ENCODE peak calls at places on chromosomes 11 and 22, in ten cellular contexts. One of them, this sample, is unnamed. For H3K4me1, the result is how much of the 10 kb centered on the place peaks cover.

GRCh38 chr11:17014774-17015638 is 792 bp upstream of the PLEKHA7 start:
- DNase-seq in GM23338: peak
- DNase-seq in H1: peak
- DNase-seq in HCT116: peak
- DNase-seq in prostate gland: no peak
- DNase-seq in spleen: no peak
- DNase-seq in stomach: peak
- DNase-seq in Panc1: no peak
- DNase-seq in esophagus muscularis mucosa: no peak
- DNase-seq in transverse colon: peak
- DNase-seq in this sample: no peak

GRCh38 chr11:67983916-67984315 is 20.0 kb downstream of the UNC93B1 start:
- DNase-seq in HCT116: no peak
- DNase-seq in Panc1: no peak
- DNase-seq in prostate gland: no peak
- DNase-seq in transverse colon: no peak
- DNase-seq in spleen: no peak
- DNase-seq in stomach: no peak
- DNase-seq in GM23338: no peak
- DNase-seq in H1: no peak
- DNase-seq in esophagus muscularis mucosa: no peak
- DNase-seq in this sample: no peak

GRCh38 chr22:31637938-31638618 is 23.9 kb downstream of the PISD start:
- DNase-seq in prostate gland: no peak
- DNase-seq in spleen: peak
- DNase-seq in HCT116: no peak
- DNase-seq in H1: no peak
- DNase-seq in GM23338: no peak
- DNase-seq in transverse colon: peak
- DNase-seq in stomach: no peak
- DNase-seq in esophagus muscularis mucosa: no peak
- DNase-seq in Panc1: no peak
- DNase-seq in this sample: no peak

GRCh38 chr22:42577623-42578240 is 24.0 kb downstream of the SERHL2 start:
- DNase-seq in prostate gland: no peak
- DNase-seq in H1: no peak
- DNase-seq in spleen: no peak
- DNase-seq in stomach: no peak
- DNase-seq in GM23338: no peak
- DNase-seq in transverse colon: no peak
- DNase-seq in HCT116: no peak
- DNase-seq in esophagus muscularis mucosa: no peak
- DNase-seq in Panc1: no peak
- DNase-seq in this sample: no peak

GRCh38 chr11:13008625-13009475 is at the start of gene RASSF10:
- DNase-seq in stomach: peak
- DNase-seq in H1: peak
- DNase-seq in transverse colon: peak
- DNase-seq in HCT116: no peak
- DNase-seq in GM23338: peak
- DNase-seq in spleen: no peak
- DNase-seq in esophagus muscularis mucosa: no peak
- DNase-seq in prostate gland: peak
- DNase-seq in Panc1: no peak
- DNase-seq in this sample: peak

GRCh38 chr11:85946221-85946620 is 91.0 kb downstream of the CCDC83 start:
- DNase-seq in transverse colon: no peak
- DNase-seq in prostate gland: no peak
- DNase-seq in esophagus muscularis mucosa: no peak
- DNase-seq in Panc1: no peak
- DNase-seq in stomach: no peak
- DNase-seq in H1: no peak
- DNase-seq in GM23338: no peak
- DNase-seq in spleen: no peak
- DNase-seq in HCT116: no peak
- DNase-seq in this sample: no peak

GRCh38 chr11:111097191-111097590 is 148.3 kb upstream of the POU2AF2 start:
- DNase-seq in spleen: no peak
- DNase-seq in stomach: peak
- DNase-seq in Panc1: no peak
- DNase-seq in transverse colon: peak
- DNase-seq in esophagus muscularis mucosa: no peak
- DNase-seq in H1: no peak
- DNase-seq in prostate gland: no peak
- DNase-seq in GM23338: peak
- DNase-seq in HCT116: peak
- DNase-seq in this sample: no peak

GRCh38 chr11:27330633-27331270 is 32.3 kb downstream of the CCDC34 start:
- DNase-seq in H1: no peak
- DNase-seq in esophagus muscularis mucosa: no peak
- DNase-seq in HCT116: no peak
- DNase-seq in spleen: no peak
- DNase-seq in GM23338: no peak
- DNase-seq in prostate gland: no peak
- DNase-seq in Panc1: no peak
- DNase-seq in transverse colon: no peak
- DNase-seq in stomach: no peak
- DNase-seq in this sample: no peak

GRCh38 chr11:123546515-123546914 is 107.9 kb downstream of the SCN3B start:
- DNase-seq in spleen: no peak
- DNase-seq in Panc1: no peak
- DNase-seq in prostate gland: no peak
- DNase-seq in HCT116: no peak
- DNase-seq in stomach: no peak
- DNase-seq in GM23338: no peak
- DNase-seq in H1: no peak
- DNase-seq in esophagus muscularis mucosa: no peak
- DNase-seq in transverse colon: no peak
- DNase-seq in this sample: peak

GRCh38 chr11:28627690-28628255 is 519.6 kb downstream of the METTL15 start:
- DNase-seq in spleen: no peak
- DNase-seq in esophagus muscularis mucosa: no peak
- DNase-seq in prostate gland: no peak
- DNase-seq in GM23338: no peak
- DNase-seq in stomach: no peak
- DNase-seq in transverse colon: no peak
- DNase-seq in HCT116: no peak
- DNase-seq in Panc1: no peak
- DNase-seq in H1: no peak
- DNase-seq in this sample: no peak

GRCh38 chr22:20758688-20759087 is 15.2 kb upstream of the SERPIND1 start:
- DNase-seq in transverse colon: no peak
- DNase-seq in HCT116: no peak
- DNase-seq in GM23338: peak
- DNase-seq in prostate gland: no peak
- DNase-seq in H1: no peak
- DNase-seq in Panc1: no peak
- DNase-seq in spleen: no peak
- DNase-seq in esophagus muscularis mucosa: no peak
- DNase-seq in stomach: no peak
- DNase-seq in this sample: no peak

GRCh38 chr11:92596596-92597317 is 372.1 kb downstream of the FAT3 start:
- DNase-seq in Panc1: no peak
- DNase-seq in HCT116: no peak
- DNase-seq in H1: no peak
- DNase-seq in prostate gland: no peak
- DNase-seq in esophagus muscularis mucosa: no peak
- DNase-seq in spleen: no peak
- DNase-seq in GM23338: no peak
- DNase-seq in stomach: no peak
- DNase-seq in transverse colon: no peak
- DNase-seq in this sample: no peak

GRCh38 chr22:30206964-30207363 is 39.6 kb downstream of the LIF start:
- DNase-seq in HCT116: peak
- DNase-seq in stomach: peak
- DNase-seq in H1: no peak
- DNase-seq in GM23338: peak
- DNase-seq in prostate gland: no peak
- DNase-seq in spleen: no peak
- DNase-seq in esophagus muscularis mucosa: no peak
- DNase-seq in Panc1: peak
- DNase-seq in transverse colon: no peak
- DNase-seq in this sample: peak
- H3K4me1 ChIP-seq in HCT116: half or more
- H3K4me1 ChIP-seq in stomach: half or more
- H3K4me1 ChIP-seq in H1: under half
- H3K4me1 ChIP-seq in GM23338: under half
- H3K4me1 ChIP-seq in prostate gland: under half
- H3K4me1 ChIP-seq in spleen: under half
- H3K4me1 ChIP-seq in esophagus muscularis mucosa: under half
- H3K4me1 ChIP-seq in Panc1: half or more
- H3K4me1 ChIP-seq in transverse colon: under half
- H3K4me1 ChIP-seq in this sample: half or more

GRCh38 chr22:32841175-32841574 is 39.7 kb downstream of the TIMP3 start:
- DNase-seq in Panc1: no peak
- DNase-seq in stomach: no peak
- DNase-seq in HCT116: no peak
- DNase-seq in GM23338: no peak
- DNase-seq in transverse colon: no peak
- DNase-seq in spleen: no peak
- DNase-seq in esophagus muscularis mucosa: no peak
- DNase-seq in prostate gland: no peak
- DNase-seq in H1: no peak
- DNase-seq in this sample: no peak

GRCh38 chr22:32836286-32836859 is 34.9 kb downstream of the TIMP3 start:
- DNase-seq in stomach: no peak
- DNase-seq in GM23338: peak
- DNase-seq in prostate gland: no peak
- DNase-seq in transverse colon: no peak
- DNase-seq in Panc1: no peak
- DNase-seq in spleen: no peak
- DNase-seq in HCT116: no peak
- DNase-seq in esophagus muscularis mucosa: no peak
- DNase-seq in H1: no peak
- DNase-seq in this sample: no peak

GRCh38 chr22:32837142-32837541 is 35.6 kb downstream of the TIMP3 start:
- DNase-seq in transverse colon: no peak
- DNase-seq in HCT116: no peak
- DNase-seq in GM23338: no peak
- DNase-seq in H1: no peak
- DNase-seq in Panc1: no peak
- DNase-seq in esophagus muscularis mucosa: no peak
- DNase-seq in prostate gland: no peak
- DNase-seq in spleen: no peak
- DNase-seq in stomach: no peak
- DNase-seq in this sample: no peak

GRCh38 chr22:32839776-32840571 is 38.5 kb downstream of the TIMP3 start:
- DNase-seq in stomach: no peak
- DNase-seq in spleen: no peak
- DNase-seq in GM23338: no peak
- DNase-seq in transverse colon: no peak
- DNase-seq in HCT116: no peak
- DNase-seq in H1: no peak
- DNase-seq in Panc1: no peak
- DNase-seq in prostate gland: no peak
- DNase-seq in esophagus muscularis mucosa: no peak
- DNase-seq in this sample: no peak

GRCh38 chr22:32837803-32838202 is 36.3 kb downstream of the TIMP3 start:
- DNase-seq in stomach: no peak
- DNase-seq in H1: no peak
- DNase-seq in spleen: no peak
- DNase-seq in HCT116: no peak
- DNase-seq in transverse colon: no peak
- DNase-seq in esophagus muscularis mucosa: no peak
- DNase-seq in GM23338: no peak
- DNase-seq in Panc1: no peak
- DNase-seq in prostate gland: no peak
- DNase-seq in this sample: no peak
- TF ChIP-seq POLR2AphosphoS5 in stomach: no peak
- TF ChIP-seq POLR2AphosphoS5 in H1: no peak
- TF ChIP-seq POLR2AphosphoS5 in spleen: no peak
- TF ChIP-seq POLR2AphosphoS5 in HCT116: no peak
- TF ChIP-seq POLR2AphosphoS5 in transverse colon: no peak
- TF ChIP-seq POLR2AphosphoS5 in esophagus muscularis mucosa: no peak
- TF ChIP-seq POLR2AphosphoS5 in GM23338: no peak
- TF ChIP-seq POLR2AphosphoS5 in Panc1: no peak
- TF ChIP-seq POLR2AphosphoS5 in prostate gland: no peak
- TF ChIP-seq POLR2AphosphoS5 in this sample: no peak

DNA sequence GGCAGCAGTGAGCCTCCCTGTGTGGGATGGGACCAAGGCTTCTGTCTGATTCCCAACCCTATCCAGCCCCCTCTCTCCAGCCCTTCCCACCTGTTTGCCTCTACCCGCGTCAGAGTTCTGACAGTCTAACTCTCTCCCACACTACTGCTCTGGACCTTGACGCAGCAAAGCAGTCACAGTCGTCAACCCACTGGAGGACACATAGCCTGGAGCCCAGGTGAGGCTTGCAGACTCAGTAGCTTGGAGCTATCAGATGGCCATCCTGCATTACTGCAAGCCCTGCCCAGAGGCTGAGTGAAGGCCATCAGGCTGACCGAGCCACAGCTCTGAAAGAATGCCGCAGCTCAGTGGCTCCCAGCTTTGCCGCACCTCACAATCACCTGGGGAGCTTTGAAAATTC is 3.7 kb downstream of the OAF start:
- DNase-seq in Panc1: no peak
- DNase-seq in esophagus muscularis mucosa: no peak
- DNase-seq in GM23338: no peak
- DNase-seq in H1: no peak
- DNase-seq in transverse colon: no peak
- DNase-seq in HCT116: no peak
- DNase-seq in spleen: no peak
- DNase-seq in prostate gland: no peak
- DNase-seq in stomach: no peak
- DNase-seq in this sample: no peak
- H3K27ac ChIP-seq in Panc1: no peak
- H3K27ac ChIP-seq in esophagus muscularis mucosa: peak
- H3K27ac ChIP-seq in GM23338: no peak
- H3K27ac ChIP-seq in H1: no peak
- H3K27ac ChIP-seq in transverse colon: no peak
- H3K27ac ChIP-seq in HCT116: no peak
- H3K27ac ChIP-seq in spleen: peak
- H3K27ac ChIP-seq in prostate gland: no peak
- H3K27ac ChIP-seq in stomach: peak
- H3K27ac ChIP-seq in this sample: no peak

DNA sequence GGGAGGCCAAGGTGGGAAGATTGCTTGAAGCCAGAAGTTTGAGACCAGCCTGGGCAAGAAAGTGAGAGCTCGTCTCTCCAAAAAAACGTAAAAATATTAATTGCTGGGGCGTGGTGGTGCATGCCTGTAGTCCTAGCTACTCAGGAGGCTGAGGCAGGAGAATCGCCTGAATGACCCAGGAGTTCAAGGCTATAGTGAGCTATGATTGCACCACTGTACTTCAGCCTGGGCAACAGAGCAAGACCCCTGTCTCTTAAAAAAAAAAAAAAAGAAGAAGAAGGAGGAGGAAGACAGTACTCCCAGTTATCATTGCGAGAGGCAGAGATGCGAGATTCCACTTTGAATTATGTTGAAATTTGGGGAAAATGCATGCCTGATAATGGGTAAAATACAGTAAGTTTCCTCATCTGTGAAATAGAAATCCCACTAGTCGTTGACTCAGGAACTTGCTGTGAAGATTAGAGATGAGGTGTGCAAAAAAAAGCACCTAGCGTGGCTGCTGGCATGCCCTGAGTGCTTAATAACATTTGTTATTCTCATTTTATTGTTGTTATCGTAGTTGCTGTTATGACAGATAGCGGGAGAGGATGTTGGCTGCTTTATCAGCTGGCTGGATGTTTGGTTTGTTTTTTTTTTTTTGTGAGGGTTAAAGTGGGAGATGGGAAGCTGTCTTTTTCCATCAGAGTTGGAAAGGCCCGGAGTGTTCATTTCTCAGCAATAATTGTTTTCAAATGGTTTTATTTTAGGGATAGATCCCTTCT is 33.5 kb downstream of the BCR start:
- DNase-seq in Panc1: no peak
- DNase-seq in prostate gland: no peak
- DNase-seq in transverse colon: no peak
- DNase-seq in stomach: no peak
- DNase-seq in esophagus muscularis mucosa: no peak
- DNase-seq in GM23338: no peak
- DNase-seq in HCT116: no peak
- DNase-seq in spleen: peak
- DNase-seq in H1: no peak
- DNase-seq in this sample: no peak
- H3K4me1 ChIP-seq in Panc1: under half
- H3K4me1 ChIP-seq in prostate gland: under half
- H3K4me1 ChIP-seq in transverse colon: under half
- H3K4me1 ChIP-seq in stomach: under half
- H3K4me1 ChIP-seq in esophagus muscularis mucosa: half or more
- H3K4me1 ChIP-seq in GM23338: under half
- H3K4me1 ChIP-seq in HCT116: under half
- H3K4me1 ChIP-seq in spleen: half or more
- H3K4me1 ChIP-seq in H1: under half
- H3K4me1 ChIP-seq in this sample: under half